ENCODE peak calls at places on chromosomes 12 and 14, in nine cellular contexts. V, Y, P, N, A, C, E, X and K are unnamed samples.

GRCh38 chr12:62700091-62700490 is 233.5 kb downstream of the MON2 start:
- DNase-seq in V (no peak), Y (no peak), P (no peak), N (peak), A (no peak), C (no peak), E (no peak), X (no peak), K (no peak)

GRCh38 chr12:116613256-116613655 is 54.1 kb downstream of the MAP1LC3B2 start:
- DNase-seq in V (no peak), Y (no peak), P (no peak), N (no peak), A (no peak), C (no peak), E (no peak), X (no peak), K (no peak)

GRCh38 chr12:100716949-100717732 is 77.4 kb upstream of the ANO4 start:
- DNase-seq in V (peak), Y (no peak), P (no peak), N (no peak), A (peak), C (no peak), E (peak), X (no peak), K (peak)

GRCh38 chr12:2242206-2242605 is 189.4 kb downstream of the CACNA1C start:
- DNase-seq in V (no peak), Y (no peak), P (no peak), N (no peak), A (no peak), C (no peak), E (no peak), X (no peak), K (no peak)

GRCh38 chr14:103707329-103708263 is 7.7 kb downstream of the XRCC3 start:
- DNase-seq in V (no peak), Y (no peak), P (no peak), N (no peak), A (no peak), C (no peak), E (no peak), X (no peak), K (no peak)

GRCh38 chr12:53737951-53738833 is 10.9 kb upstream of the CALCOCO1 start:
- DNase-seq in V (no peak), Y (no peak), P (peak), N (no peak), A (peak), C (no peak), E (peak), X (peak), K (no peak)

GRCh38 chr12:12992418-12993175 is 7.5 kb downstream of the HEBP1 start:
- DNase-seq in V (peak), Y (peak), P (no peak), N (peak), A (no peak), C (no peak), E (peak), X (no peak), K (no peak)

GRCh38 chr12:101857043-101857558 is 20.3 kb upstream of the DRAM1 start:
- DNase-seq in V (no peak), Y (no peak), P (no peak), N (peak), A (no peak), C (no peak), E (no peak), X (no peak), K (no peak)

GRCh38 chr14:30332374-30332773 is 226.6 kb upstream of the G2E3 start:
- DNase-seq in V (no peak), Y (no peak), P (no peak), N (no peak), A (no peak), C (no peak), E (no peak), X (no peak), K (no peak)

GRCh38 chr14:96038920-96039632 is at the start of gene C14orf132:
- DNase-seq in V (peak), Y (peak), P (peak), N (peak), A (peak), C (no peak), E (peak), X (peak), K (peak)

GRCh38 chr14:87615822-87616679 is 376.9 kb downstream of the GALC start:
- DNase-seq in V (peak), Y (peak), P (peak), N (peak), A (peak), C (peak), E (peak), X (peak), K (peak)

GRCh38 chr12:30138483-30138882 is 354.7 kb upstream of the TMTC1 start:
- DNase-seq in V (no peak), Y (no peak), P (no peak), N (no peak), A (no peak), C (no peak), E (peak), X (no peak), K (no peak)

GRCh38 chr12:4238577-4238976 is 35.0 kb upstream of the CCND2 start:
- DNase-seq in V (no peak), Y (no peak), P (no peak), N (no peak), A (no peak), C (no peak), E (no peak), X (no peak), K (no peak)

GRCh38 chr14:56159066-56159465 is 40.9 kb downstream of the PELI2 start:
- DNase-seq in V (no peak), Y (no peak), P (no peak), N (no peak), A (no peak), C (no peak), E (no peak), X (no peak), K (no peak)

GRCh38 chr14:47040490-47040889 is 388.9 kb upstream of the RPL10L start:
- DNase-seq in V (no peak), Y (no peak), P (peak), N (peak), A (peak), C (peak), E (peak), X (no peak), K (peak)

GRCh38 chr12:113276306-113276705 is 55.0 kb downstream of the TPCN1 start:
- DNase-seq in V (peak), Y (no peak), P (no peak), N (no peak), A (no peak), C (no peak), E (no peak), X (no peak), K (no peak)

GRCh38 chr12:82019533-82019932 is 260.4 kb upstream of the PPFIA2 start:
- DNase-seq in V (no peak), Y (no peak), P (no peak), N (peak), A (no peak), C (no peak), E (peak), X (no peak), K (no peak)

GRCh38 chr14:24072436-24072835 is 1.1 kb downstream of the CPNE6 start:
- DNase-seq in V (no peak), Y (no peak), P (no peak), N (no peak), A (no peak), C (no peak), E (no peak), X (no peak), K (no peak)

GRCh38 chr14:95237121-95237876 is 80.0 kb upstream of the DICER1 start:
- DNase-seq in V (no peak), Y (no peak), P (no peak), N (no peak), A (no peak), C (no peak), E (no peak), X (no peak), K (peak)

GRCh38 chr12:118060301-118061010 is 523 bp downstream of the WSB2 start:
- DNase-seq in V (peak), Y (peak), P (peak), N (peak), A (peak), C (no peak), E (peak), X (peak), K (no peak)

GRCh38 chr12:43100231-43100630 is 451.8 kb downstream of the ADAMTS20 start:
- DNase-seq in V (no peak), Y (no peak), P (no peak), N (no peak), A (no peak), C (no peak), E (no peak), X (no peak), K (no peak)

GRCh38 chr14:92154283-92154942 is 32.6 kb downstream of the CPSF2 start:
- DNase-seq in V (no peak), Y (no peak), P (no peak), N (no peak), A (no peak), C (no peak), E (no peak), X (no peak), K (no peak)

GRCh38 chr12:125518074-125518473 is 452.8 kb downstream of the AACS start:
- DNase-seq in V (no peak), Y (no peak), P (peak), N (peak), A (peak), C (no peak), E (peak), X (no peak), K (peak)

GRCh38 chr12:92987846-92988621 is 58.9 kb upstream of the EEA1 start:
- DNase-seq in V (no peak), Y (no peak), P (peak), N (no peak), A (no peak), C (no peak), E (peak), X (no peak), K (no peak)

GRCh38 chr14:100015251-100015655 is 50.0 kb upstream of the EVL start:
- DNase-seq in V (no peak), Y (no peak), P (no peak), N (no peak), A (no peak), C (no peak), E (peak), X (no peak), K (no peak)

GRCh38 chr14:51448831-51449665 is 202.7 kb upstream of the FRMD6 start:
- DNase-seq in V (no peak), Y (peak), P (no peak), N (no peak), A (no peak), C (no peak), E (no peak), X (no peak), K (no peak)

GRCh38 chr12:5718680-5719079 is 226.4 kb downstream of the ANO2 start:
- DNase-seq in V (peak), Y (peak), P (no peak), N (peak), A (no peak), C (no peak), E (no peak), X (no peak), K (no peak)

GRCh38 chr14:65840118-65840751 is 427.7 kb downstream of the FUT8 start:
- DNase-seq in V (no peak), Y (no peak), P (no peak), N (no peak), A (no peak), C (no peak), E (no peak), X (no peak), K (no peak)

GRCh38 chr14:33567003-33567735 is 383.7 kb downstream of the EGLN3 start:
- DNase-seq in V (no peak), Y (no peak), P (peak), N (peak), A (no peak), C (no peak), E (no peak), X (no peak), K (no peak)

GRCh38 chr14:94992046-94992445 is 165.3 kb downstream of the DICER1 start:
- DNase-seq in V (no peak), Y (no peak), P (no peak), N (no peak), A (no peak), C (no peak), E (no peak), X (no peak), K (no peak)

GRCh38 chr12:116759783-116760581 is 21.9 kb downstream of the RNFT2 start:
- DNase-seq in V (peak), Y (peak), P (peak), N (no peak), A (peak), C (peak), E (peak), X (peak), K (no peak)

GRCh38 chr12:71186571-71187288 is 28.9 kb upstream of the TSPAN8 start:
- DNase-seq in V (no peak), Y (no peak), P (no peak), N (no peak), A (no peak), C (no peak), E (no peak), X (no peak), K (no peak)

GRCh38 chr14:101008631-101009336 is 105.3 kb upstream of the RTL1 start:
- DNase-seq in V (no peak), Y (no peak), P (no peak), N (no peak), A (no peak), C (no peak), E (no peak), X (no peak), K (no peak)